ENCODE peak calls at places on chromosomes 1 and 21, in seven cellular contexts. One of them, this sample, is unnamed.

GRCh38 chr1:153945795-153946621 is 510 bp downstream of the DENND4B start:
- DNase-seq in uterus: peak
- DNase-seq in PC-3: peak
- DNase-seq in right lobe of liver: peak
- DNase-seq in GM23338: peak
- DNase-seq in dorsolateral prefrontal cortex: peak
- DNase-seq in thyroid gland: peak
- DNase-seq in this sample: peak

GRCh38 chr1:12697406-12697805 is 18.5 kb upstream of the AADACL3 start:
- DNase-seq in uterus: no peak
- DNase-seq in PC-3: peak
- DNase-seq in right lobe of liver: no peak
- DNase-seq in GM23338: no peak
- DNase-seq in dorsolateral prefrontal cortex: no peak
- DNase-seq in thyroid gland: no peak
- DNase-seq in this sample: no peak

GRCh38 chr1:241592273-241592958 is 47.8 kb downstream of the CHML start:
- DNase-seq in uterus: no peak
- DNase-seq in PC-3: peak
- DNase-seq in right lobe of liver: no peak
- DNase-seq in GM23338: no peak
- DNase-seq in dorsolateral prefrontal cortex: no peak
- DNase-seq in thyroid gland: no peak
- DNase-seq in this sample: peak

GRCh38 chr1:234953655-234954420 is 174.8 kb downstream of the TOMM20 start:
- DNase-seq in uterus: no peak
- DNase-seq in PC-3: no peak
- DNase-seq in right lobe of liver: no peak
- DNase-seq in GM23338: no peak
- DNase-seq in dorsolateral prefrontal cortex: no peak
- DNase-seq in thyroid gland: no peak
- DNase-seq in this sample: no peak

GRCh38 chr1:161215079-161215478 is at the start of gene FCER1G:
- DNase-seq in uterus: no peak
- DNase-seq in PC-3: no peak
- DNase-seq in right lobe of liver: peak
- DNase-seq in GM23338: no peak
- DNase-seq in dorsolateral prefrontal cortex: no peak
- DNase-seq in thyroid gland: no peak
- DNase-seq in this sample: no peak

GRCh38 chr1:206503591-206504362 is 3.6 kb upstream of the RASSF5 start:
- DNase-seq in uterus: peak
- DNase-seq in PC-3: peak
- DNase-seq in right lobe of liver: no peak
- DNase-seq in GM23338: no peak
- DNase-seq in dorsolateral prefrontal cortex: peak
- DNase-seq in thyroid gland: no peak
- DNase-seq in this sample: peak

GRCh38 chr21:41124626-41125240 is 43.2 kb upstream of the BACE2 start:
- DNase-seq in uterus: no peak
- DNase-seq in PC-3: no peak
- DNase-seq in right lobe of liver: no peak
- DNase-seq in GM23338: no peak
- DNase-seq in dorsolateral prefrontal cortex: peak
- DNase-seq in thyroid gland: no peak
- DNase-seq in this sample: no peak

GRCh38 chr1:153608742-153609584 is 4.0 kb downstream of the S100A16 start:
- DNase-seq in uterus: peak
- DNase-seq in PC-3: peak
- DNase-seq in right lobe of liver: peak
- DNase-seq in GM23338: peak
- DNase-seq in dorsolateral prefrontal cortex: peak
- DNase-seq in thyroid gland: peak
- DNase-seq in this sample: peak

GRCh38 chr1:90821152-90821792 is 104.2 kb upstream of the BARHL2 start:
- DNase-seq in uterus: no peak
- DNase-seq in PC-3: no peak
- DNase-seq in right lobe of liver: no peak
- DNase-seq in GM23338: no peak
- DNase-seq in dorsolateral prefrontal cortex: no peak
- DNase-seq in thyroid gland: no peak
- DNase-seq in this sample: peak

GRCh38 chr1:147473735-147474049 is 67.6 kb upstream of the BCL9 start:
- DNase-seq in uterus: no peak
- DNase-seq in PC-3: no peak
- DNase-seq in right lobe of liver: no peak
- DNase-seq in GM23338: no peak
- DNase-seq in dorsolateral prefrontal cortex: no peak
- DNase-seq in thyroid gland: no peak
- DNase-seq in this sample: no peak

GRCh38 chr1:195979646-195980045 is 628.6 kb downstream of the KCNT2 start:
- DNase-seq in uterus: no peak
- DNase-seq in PC-3: no peak
- DNase-seq in right lobe of liver: no peak
- DNase-seq in GM23338: no peak
- DNase-seq in dorsolateral prefrontal cortex: no peak
- DNase-seq in thyroid gland: no peak
- DNase-seq in this sample: peak

GRCh38 chr1:2306151-2306978 is 78.2 kb downstream of the SKI start:
- DNase-seq in uterus: no peak
- DNase-seq in PC-3: no peak
- DNase-seq in right lobe of liver: no peak
- DNase-seq in GM23338: no peak
- DNase-seq in dorsolateral prefrontal cortex: no peak
- DNase-seq in thyroid gland: no peak
- DNase-seq in this sample: no peak

GRCh38 chr1:25194576-25195020 is 37.7 kb downstream of the SYF2 start:
- DNase-seq in uterus: no peak
- DNase-seq in PC-3: no peak
- DNase-seq in right lobe of liver: no peak
- DNase-seq in GM23338: no peak
- DNase-seq in dorsolateral prefrontal cortex: no peak
- DNase-seq in thyroid gland: no peak
- DNase-seq in this sample: peak

GRCh38 chr1:47223174-47223920 is 8.7 kb downstream of the TAL1 start:
- DNase-seq in uterus: peak
- DNase-seq in PC-3: no peak
- DNase-seq in right lobe of liver: no peak
- DNase-seq in GM23338: no peak
- DNase-seq in dorsolateral prefrontal cortex: no peak
- DNase-seq in thyroid gland: no peak
- DNase-seq in this sample: no peak

GRCh38 chr1:31299365-31299764 is 2.5 kb downstream of the ZCCHC17 start:
- DNase-seq in uterus: no peak
- DNase-seq in PC-3: peak
- DNase-seq in right lobe of liver: no peak
- DNase-seq in GM23338: no peak
- DNase-seq in dorsolateral prefrontal cortex: no peak
- DNase-seq in thyroid gland: no peak
- DNase-seq in this sample: peak

GRCh38 chr1:16122916-16123315 is 33.0 kb downstream of the EPHA2 start:
- DNase-seq in uterus: peak
- DNase-seq in PC-3: peak
- DNase-seq in right lobe of liver: no peak
- DNase-seq in GM23338: no peak
- DNase-seq in dorsolateral prefrontal cortex: no peak
- DNase-seq in thyroid gland: no peak
- DNase-seq in this sample: peak

GRCh38 chr1:157198619-157199420 is 60.6 kb upstream of the ETV3 start:
- DNase-seq in uterus: no peak
- DNase-seq in PC-3: no peak
- DNase-seq in right lobe of liver: no peak
- DNase-seq in GM23338: no peak
- DNase-seq in dorsolateral prefrontal cortex: no peak
- DNase-seq in thyroid gland: no peak
- DNase-seq in this sample: peak

GRCh38 chr1:6460349-6461236 is 5.4 kb downstream of the TNFRSF25 start:
- DNase-seq in uterus: no peak
- DNase-seq in PC-3: no peak
- DNase-seq in right lobe of liver: no peak
- DNase-seq in GM23338: no peak
- DNase-seq in dorsolateral prefrontal cortex: no peak
- DNase-seq in thyroid gland: no peak
- DNase-seq in this sample: no peak

GRCh38 chr1:44694863-44695478 is 20.5 kb downstream of the ARMH1 start:
- DNase-seq in uterus: no peak
- DNase-seq in PC-3: no peak
- DNase-seq in right lobe of liver: no peak
- DNase-seq in GM23338: no peak
- DNase-seq in dorsolateral prefrontal cortex: no peak
- DNase-seq in thyroid gland: no peak
- DNase-seq in this sample: no peak

GRCh38 chr1:241507189-241507820 is 12.2 kb downstream of the FH start:
- DNase-seq in uterus: no peak
- DNase-seq in PC-3: no peak
- DNase-seq in right lobe of liver: no peak
- DNase-seq in GM23338: no peak
- DNase-seq in dorsolateral prefrontal cortex: no peak
- DNase-seq in thyroid gland: no peak
- DNase-seq in this sample: no peak

GRCh38 chr21:8991088-8991907 is 1530.1 kb upstream of the TPTE start:
- DNase-seq in uterus: no peak
- DNase-seq in PC-3: peak
- DNase-seq in right lobe of liver: no peak
- DNase-seq in GM23338: peak
- DNase-seq in dorsolateral prefrontal cortex: no peak
- DNase-seq in thyroid gland: no peak
- DNase-seq in this sample: no peak

GRCh38 chr1:18200136-18200717 is 92.6 kb downstream of the IGSF21 start:
- DNase-seq in uterus: no peak
- DNase-seq in PC-3: no peak
- DNase-seq in right lobe of liver: no peak
- DNase-seq in GM23338: peak
- DNase-seq in dorsolateral prefrontal cortex: peak
- DNase-seq in thyroid gland: no peak
- DNase-seq in this sample: no peak

GRCh38 chr1:8170059-8170835 is 144.1 kb upstream of the ERRFI1 start:
- DNase-seq in uterus: no peak
- DNase-seq in PC-3: no peak
- DNase-seq in right lobe of liver: peak
- DNase-seq in GM23338: no peak
- DNase-seq in dorsolateral prefrontal cortex: no peak
- DNase-seq in thyroid gland: no peak
- DNase-seq in this sample: no peak

GRCh38 chr1:94821636-94822305 is 1.6 kb downstream of the SLC44A3 start:
- DNase-seq in uterus: no peak
- DNase-seq in PC-3: peak
- DNase-seq in right lobe of liver: no peak
- DNase-seq in GM23338: no peak
- DNase-seq in dorsolateral prefrontal cortex: no peak
- DNase-seq in thyroid gland: no peak
- DNase-seq in this sample: no peak

GRCh38 chr1:245404952-245405351 is 250.2 kb downstream of the KIF26B start:
- DNase-seq in uterus: no peak
- DNase-seq in PC-3: no peak
- DNase-seq in right lobe of liver: no peak
- DNase-seq in GM23338: no peak
- DNase-seq in dorsolateral prefrontal cortex: no peak
- DNase-seq in thyroid gland: no peak
- DNase-seq in this sample: no peak

GRCh38 chr1:179953974-179954493 is 576 bp upstream of the CEP350 start:
- DNase-seq in uterus: peak
- DNase-seq in PC-3: no peak
- DNase-seq in right lobe of liver: no peak
- DNase-seq in GM23338: peak
- DNase-seq in dorsolateral prefrontal cortex: peak
- DNase-seq in thyroid gland: no peak
- DNase-seq in this sample: peak

GRCh38 chr1:184193451-184193850 is 141.9 kb downstream of the TSEN15 start:
- DNase-seq in uterus: no peak
- DNase-seq in PC-3: no peak
- DNase-seq in right lobe of liver: no peak
- DNase-seq in GM23338: no peak
- DNase-seq in dorsolateral prefrontal cortex: no peak
- DNase-seq in thyroid gland: no peak
- DNase-seq in this sample: no peak

GRCh38 chr1:96882096-96882495 is 160.5 kb downstream of the PTBP2 start:
- DNase-seq in uterus: no peak
- DNase-seq in PC-3: no peak
- DNase-seq in right lobe of liver: no peak
- DNase-seq in GM23338: peak
- DNase-seq in dorsolateral prefrontal cortex: no peak
- DNase-seq in thyroid gland: no peak
- DNase-seq in this sample: no peak

GRCh38 chr1:17392199-17392740 is 20.3 kb downstream of the PADI6 start:
- DNase-seq in uterus: no peak
- DNase-seq in PC-3: no peak
- DNase-seq in right lobe of liver: no peak
- DNase-seq in GM23338: no peak
- DNase-seq in dorsolateral prefrontal cortex: no peak
- DNase-seq in thyroid gland: no peak
- DNase-seq in this sample: no peak

GRCh38 chr21:43956667-43957030 is 55.5 kb upstream of the TRAPPC10 start:
- DNase-seq in uterus: no peak
- DNase-seq in PC-3: no peak
- DNase-seq in right lobe of liver: peak
- DNase-seq in GM23338: no peak
- DNase-seq in dorsolateral prefrontal cortex: no peak
- DNase-seq in thyroid gland: no peak
- DNase-seq in this sample: no peak
- TF ChIP-seq CTCF in uterus: no peak
- TF ChIP-seq CTCF in PC-3: no peak
- TF ChIP-seq CTCF in right lobe of liver: no peak
- TF ChIP-seq CTCF in GM23338: no peak
- TF ChIP-seq CTCF in dorsolateral prefrontal cortex: no peak
- TF ChIP-seq CTCF in thyroid gland: no peak
- TF ChIP-seq CTCF in this sample: no peak

GRCh38 chr21:38351961-38352521 is 95.2 kb downstream of the KCNJ15 start:
- DNase-seq in uterus: no peak
- DNase-seq in PC-3: peak
- DNase-seq in right lobe of liver: no peak
- DNase-seq in GM23338: peak
- DNase-seq in dorsolateral prefrontal cortex: no peak
- DNase-seq in thyroid gland: peak
- DNase-seq in this sample: peak
- H3K4me3 ChIP-seq in uterus: no peak
- H3K4me3 ChIP-seq in PC-3: no peak
- H3K4me3 ChIP-seq in right lobe of liver: no peak
- H3K4me3 ChIP-seq in GM23338: no peak
- H3K4me3 ChIP-seq in dorsolateral prefrontal cortex: no peak
- H3K4me3 ChIP-seq in thyroid gland: no peak
- H3K4me3 ChIP-seq in this sample: peak

GRCh38 chr1:164617607-164618564 is 58.9 kb downstream of the PBX1 start:
- DNase-seq in uterus: no peak
- DNase-seq in PC-3: peak
- DNase-seq in right lobe of liver: no peak
- DNase-seq in GM23338: peak
- DNase-seq in dorsolateral prefrontal cortex: no peak
- DNase-seq in thyroid gland: peak
- DNase-seq in this sample: peak
- TF ChIP-seq CTCF in uterus: peak
- TF ChIP-seq CTCF in PC-3: peak
- TF ChIP-seq CTCF in right lobe of liver: peak
- TF ChIP-seq CTCF in GM23338: peak
- TF ChIP-seq CTCF in dorsolateral prefrontal cortex: peak
- TF ChIP-seq CTCF in thyroid gland: peak
- TF ChIP-seq CTCF in this sample: peak

GRCh38 chr1:19665044-19665455 is 375 bp downstream of the HTR6 start:
- DNase-seq in uterus: no peak
- DNase-seq in PC-3: no peak
- DNase-seq in right lobe of liver: no peak
- DNase-seq in GM23338: no peak
- DNase-seq in dorsolateral prefrontal cortex: no peak
- DNase-seq in thyroid gland: no peak
- DNase-seq in this sample: no peak
- H3K4me3 ChIP-seq in uterus: no peak
- H3K4me3 ChIP-seq in PC-3: peak
- H3K4me3 ChIP-seq in right lobe of liver: no peak
- H3K4me3 ChIP-seq in GM23338: peak
- H3K4me3 ChIP-seq in dorsolateral prefrontal cortex: peak
- H3K4me3 ChIP-seq in thyroid gland: no peak
- H3K4me3 ChIP-seq in this sample: no peak

This sample was measured in epithelial cell of esophagus.